ENCODE peak calls at places on chromosomes 13 and 19, in nine cellular contexts. One of them, this sample, is unnamed.

GRCh38 chr13:32408999-32409313 is 19.0 kb downstream of the N4BP2L1 start:
- DNase-seq in stimulated activated CD4-positive, alpha-beta T cell treated with anti-CD3 and anti-CD28 coated beads, Interleukin-2, amount 100 ng/mL, for 4 hours: no peak
- DNase-seq in left colon: no peak
- DNase-seq in left cardiac atrium: no peak
- DNase-seq in NCI-H460: no peak
- DNase-seq in hepatocyte: no peak
- DNase-seq in activated naive CD8-positive, alpha-beta T cell treated with anti-CD3 and anti-CD28 coated beads, Interleukin-2, amount 10 ng/mL, durations not matched to agents 7 days and 5 days: no peak
- DNase-seq in COR-L47: peak; percentile 87
- DNase-seq in OCI-M1: no peak
- DNase-seq in this sample: no peak

GRCh38 chr19:2037676-2038255 is 13.3 kb downstream of the MKNK2 start:
- DNase-seq in stimulated activated CD4-positive, alpha-beta T cell treated with anti-CD3 and anti-CD28 coated beads, Interleukin-2, amount 100 ng/mL, for 4 hours: no peak
- DNase-seq in left colon: no peak
- DNase-seq in left cardiac atrium: no peak
- DNase-seq in NCI-H460: no peak
- DNase-seq in hepatocyte: peak; percentile 5
- DNase-seq in activated naive CD8-positive, alpha-beta T cell treated with anti-CD3 and anti-CD28 coated beads, Interleukin-2, amount 10 ng/mL, durations not matched to agents 7 days and 5 days: no peak
- DNase-seq in COR-L47: no peak
- DNase-seq in OCI-M1: no peak
- DNase-seq in this sample: no peak

GRCh38 chr19:19040417-19040816 is 7.0 kb downstream of the ARMC6 start:
- DNase-seq in stimulated activated CD4-positive, alpha-beta T cell treated with anti-CD3 and anti-CD28 coated beads, Interleukin-2, amount 100 ng/mL, for 4 hours: no peak
- DNase-seq in left colon: no peak
- DNase-seq in left cardiac atrium: peak; percentile 72
- DNase-seq in NCI-H460: no peak
- DNase-seq in hepatocyte: peak; percentile 69
- DNase-seq in activated naive CD8-positive, alpha-beta T cell treated with anti-CD3 and anti-CD28 coated beads, Interleukin-2, amount 10 ng/mL, durations not matched to agents 7 days and 5 days: no peak
- DNase-seq in COR-L47: no peak
- DNase-seq in OCI-M1: no peak
- DNase-seq in this sample: no peak

GRCh38 chr13:27131202-27131623 is 40.4 kb downstream of the USP12 start:
- DNase-seq in stimulated activated CD4-positive, alpha-beta T cell treated with anti-CD3 and anti-CD28 coated beads, Interleukin-2, amount 100 ng/mL, for 4 hours: peak; percentile 76
- DNase-seq in left colon: no peak
- DNase-seq in left cardiac atrium: no peak
- DNase-seq in NCI-H460: no peak
- DNase-seq in hepatocyte: peak; percentile 53
- DNase-seq in activated naive CD8-positive, alpha-beta T cell treated with anti-CD3 and anti-CD28 coated beads, Interleukin-2, amount 10 ng/mL, durations not matched to agents 7 days and 5 days: peak; percentile 49
- DNase-seq in COR-L47: no peak
- DNase-seq in OCI-M1: peak; percentile 9
- DNase-seq in this sample: peak; percentile 53

GRCh38 chr19:41993612-41994483 is at the start of gene ATP1A3:
- DNase-seq in stimulated activated CD4-positive, alpha-beta T cell treated with anti-CD3 and anti-CD28 coated beads, Interleukin-2, amount 100 ng/mL, for 4 hours: peak; percentile 36
- DNase-seq in left colon: no peak
- DNase-seq in left cardiac atrium: peak; percentile 66
- DNase-seq in NCI-H460: peak; percentile 25
- DNase-seq in hepatocyte: peak; percentile 52
- DNase-seq in activated naive CD8-positive, alpha-beta T cell treated with anti-CD3 and anti-CD28 coated beads, Interleukin-2, amount 10 ng/mL, durations not matched to agents 7 days and 5 days: peak; percentile 81
- DNase-seq in COR-L47: peak; percentile 65
- DNase-seq in OCI-M1: peak; percentile 76
- DNase-seq in this sample: peak; percentile 32

GRCh38 chr13:22198656-22199217 is 527.9 kb downstream of the FGF9 start:
- DNase-seq in stimulated activated CD4-positive, alpha-beta T cell treated with anti-CD3 and anti-CD28 coated beads, Interleukin-2, amount 100 ng/mL, for 4 hours: no peak
- DNase-seq in left colon: no peak
- DNase-seq in left cardiac atrium: no peak
- DNase-seq in NCI-H460: no peak
- DNase-seq in hepatocyte: peak; percentile 25
- DNase-seq in activated naive CD8-positive, alpha-beta T cell treated with anti-CD3 and anti-CD28 coated beads, Interleukin-2, amount 10 ng/mL, durations not matched to agents 7 days and 5 days: no peak
- DNase-seq in COR-L47: no peak
- DNase-seq in OCI-M1: no peak
- DNase-seq in this sample: no peak

GRCh38 chr13:89212186-89212585 is 1541.0 kb downstream of the SLITRK5 start:
- DNase-seq in stimulated activated CD4-positive, alpha-beta T cell treated with anti-CD3 and anti-CD28 coated beads, Interleukin-2, amount 100 ng/mL, for 4 hours: no peak
- DNase-seq in left colon: no peak
- DNase-seq in left cardiac atrium: no peak
- DNase-seq in NCI-H460: no peak
- DNase-seq in hepatocyte: no peak
- DNase-seq in activated naive CD8-positive, alpha-beta T cell treated with anti-CD3 and anti-CD28 coated beads, Interleukin-2, amount 10 ng/mL, durations not matched to agents 7 days and 5 days: no peak
- DNase-seq in COR-L47: peak; percentile 43
- DNase-seq in OCI-M1: no peak
- DNase-seq in this sample: no peak

GRCh38 chr19:3095375-3096191 is 1.4 kb downstream of the GNA11 start:
- DNase-seq in stimulated activated CD4-positive, alpha-beta T cell treated with anti-CD3 and anti-CD28 coated beads, Interleukin-2, amount 100 ng/mL, for 4 hours: peak; percentile 76
- DNase-seq in left colon: no peak
- DNase-seq in left cardiac atrium: no peak
- DNase-seq in NCI-H460: no peak
- DNase-seq in hepatocyte: peak; percentile 64
- DNase-seq in activated naive CD8-positive, alpha-beta T cell treated with anti-CD3 and anti-CD28 coated beads, Interleukin-2, amount 10 ng/mL, durations not matched to agents 7 days and 5 days: no peak
- DNase-seq in COR-L47: peak; percentile 15
- DNase-seq in OCI-M1: no peak
- DNase-seq in this sample: peak; percentile 60

GRCh38 chr19:17560205-17560595 is 4.8 kb downstream of the COLGALT1 start:
- DNase-seq in stimulated activated CD4-positive, alpha-beta T cell treated with anti-CD3 and anti-CD28 coated beads, Interleukin-2, amount 100 ng/mL, for 4 hours: no peak
- DNase-seq in left colon: no peak
- DNase-seq in left cardiac atrium: peak; percentile 52
- DNase-seq in NCI-H460: no peak
- DNase-seq in hepatocyte: peak; percentile 60
- DNase-seq in activated naive CD8-positive, alpha-beta T cell treated with anti-CD3 and anti-CD28 coated beads, Interleukin-2, amount 10 ng/mL, durations not matched to agents 7 days and 5 days: no peak
- DNase-seq in COR-L47: no peak
- DNase-seq in OCI-M1: no peak
- DNase-seq in this sample: no peak

GRCh38 chr13:73767747-73768315 is 366.4 kb downstream of the KLF12 start:
- DNase-seq in stimulated activated CD4-positive, alpha-beta T cell treated with anti-CD3 and anti-CD28 coated beads, Interleukin-2, amount 100 ng/mL, for 4 hours: peak; percentile 5
- DNase-seq in left colon: no peak
- DNase-seq in left cardiac atrium: no peak
- DNase-seq in NCI-H460: no peak
- DNase-seq in hepatocyte: no peak
- DNase-seq in activated naive CD8-positive, alpha-beta T cell treated with anti-CD3 and anti-CD28 coated beads, Interleukin-2, amount 10 ng/mL, durations not matched to agents 7 days and 5 days: peak; percentile 32
- DNase-seq in COR-L47: no peak
- DNase-seq in OCI-M1: peak; percentile 37
- DNase-seq in this sample: peak; percentile 24

This sample was measured in activated CD4-positive, alpha-beta T cell treated with anti-CD3 and anti-CD28 coated beads, Interleukin-2, amount 50 U/mL, for 4 hours.